ENCODE peak calls at places on chromosomes 13 and 19, in eight cellular contexts. One of them, this sample, is unnamed.

GRCh38 chr19:10006335-10006708 is 4.0 kb downstream of the COL5A3 start:
- DNase-seq in posterior cingulate gyrus: no peak
- DNase-seq in hepatic stellate cell: no peak
- DNase-seq in GM20000: no peak
- DNase-seq in SW480: no peak
- DNase-seq in C1 segment of cervical spinal cord: peak; percentile 32
- DNase-seq in left ventricle myocardium superior: peak; percentile 76
- DNase-seq in neural crest cell: no peak
- DNase-seq in this sample: no peak

GRCh38 chr19:4123615-4124568 is at the start of gene MAP2K2:
- DNase-seq in posterior cingulate gyrus: peak; percentile 96
- DNase-seq in hepatic stellate cell: peak; percentile 98
- DNase-seq in GM20000: peak; percentile 98
- DNase-seq in SW480: peak; percentile 83
- DNase-seq in C1 segment of cervical spinal cord: peak; percentile 87
- DNase-seq in left ventricle myocardium superior: peak; percentile 97
- DNase-seq in neural crest cell: peak; percentile 97
- DNase-seq in this sample: peak; percentile 96

GRCh38 chr13:70729369-70729768 is 621.1 kb upstream of the KLHL1 start:
- DNase-seq in posterior cingulate gyrus: no peak
- DNase-seq in hepatic stellate cell: no peak
- DNase-seq in GM20000: no peak
- DNase-seq in SW480: no peak
- DNase-seq in C1 segment of cervical spinal cord: no peak
- DNase-seq in left ventricle myocardium superior: no peak
- DNase-seq in neural crest cell: no peak
- DNase-seq in this sample: no peak

GRCh38 chr19:57934820-57935665 is at the start of gene ZNF418:
- DNase-seq in posterior cingulate gyrus: peak; percentile 73
- DNase-seq in hepatic stellate cell: peak; percentile 75
- DNase-seq in GM20000: peak; percentile 64
- DNase-seq in SW480: no peak
- DNase-seq in C1 segment of cervical spinal cord: peak; percentile 71
- DNase-seq in left ventricle myocardium superior: peak; percentile 58
- DNase-seq in neural crest cell: peak; percentile 53
- DNase-seq in this sample: peak; percentile 47

GRCh38 chr19:2848625-2849024 is 7.3 kb downstream of the ZNF555 start:
- DNase-seq in posterior cingulate gyrus: no peak
- DNase-seq in hepatic stellate cell: no peak
- DNase-seq in GM20000: no peak
- DNase-seq in SW480: no peak
- DNase-seq in C1 segment of cervical spinal cord: no peak
- DNase-seq in left ventricle myocardium superior: no peak
- DNase-seq in neural crest cell: no peak
- DNase-seq in this sample: no peak

GRCh38 chr19:42242071-42242511 is 311 bp downstream of the GSK3A start:
- DNase-seq in posterior cingulate gyrus: no peak
- DNase-seq in hepatic stellate cell: no peak
- DNase-seq in GM20000: no peak
- DNase-seq in SW480: no peak
- DNase-seq in C1 segment of cervical spinal cord: no peak
- DNase-seq in left ventricle myocardium superior: no peak
- DNase-seq in neural crest cell: no peak
- DNase-seq in this sample: no peak

GRCh38 chr19:14411161-14411560 is 8.0 kb downstream of the DDX39A start:
- DNase-seq in posterior cingulate gyrus: no peak
- DNase-seq in hepatic stellate cell: no peak
- DNase-seq in GM20000: no peak
- DNase-seq in SW480: no peak
- DNase-seq in C1 segment of cervical spinal cord: no peak
- DNase-seq in left ventricle myocardium superior: no peak
- DNase-seq in neural crest cell: no peak
- DNase-seq in this sample: no peak

GRCh38 chr13:24644051-24644450 is 36.2 kb upstream of the ATP12A start:
- DNase-seq in posterior cingulate gyrus: no peak
- DNase-seq in hepatic stellate cell: no peak
- DNase-seq in GM20000: no peak
- DNase-seq in SW480: no peak
- DNase-seq in C1 segment of cervical spinal cord: no peak
- DNase-seq in left ventricle myocardium superior: no peak
- DNase-seq in neural crest cell: no peak
- DNase-seq in this sample: no peak

GRCh38 chr19:48139053-48139452 is 28.4 kb upstream of the PLA2G4C start:
- DNase-seq in posterior cingulate gyrus: no peak
- DNase-seq in hepatic stellate cell: no peak
- DNase-seq in GM20000: no peak
- DNase-seq in SW480: no peak
- DNase-seq in C1 segment of cervical spinal cord: no peak
- DNase-seq in left ventricle myocardium superior: no peak
- DNase-seq in neural crest cell: no peak
- DNase-seq in this sample: no peak

GRCh38 chr13:67736646-67737420 is 506.7 kb upstream of the PCDH9 start:
- DNase-seq in posterior cingulate gyrus: no peak
- DNase-seq in hepatic stellate cell: no peak
- DNase-seq in GM20000: no peak
- DNase-seq in SW480: peak; percentile 22
- DNase-seq in C1 segment of cervical spinal cord: no peak
- DNase-seq in left ventricle myocardium superior: no peak
- DNase-seq in neural crest cell: peak; percentile 44
- DNase-seq in this sample: no peak

GRCh38 chr13:42418184-42418583 is 146.2 kb downstream of the AKAP11 start:
- DNase-seq in posterior cingulate gyrus: no peak
- DNase-seq in hepatic stellate cell: no peak
- DNase-seq in GM20000: no peak
- DNase-seq in SW480: no peak
- DNase-seq in C1 segment of cervical spinal cord: no peak
- DNase-seq in left ventricle myocardium superior: no peak
- DNase-seq in neural crest cell: no peak
- DNase-seq in this sample: no peak

GRCh38 chr13:111245781-111246384 is 74.6 kb upstream of the TEX29 start:
- DNase-seq in posterior cingulate gyrus: no peak
- DNase-seq in hepatic stellate cell: no peak
- DNase-seq in GM20000: no peak
- DNase-seq in SW480: no peak
- DNase-seq in C1 segment of cervical spinal cord: no peak
- DNase-seq in left ventricle myocardium superior: no peak
- DNase-seq in neural crest cell: no peak
- DNase-seq in this sample: no peak

GRCh38 chr19:19214892-19215291 is 3.1 kb downstream of the NCAN start:
- DNase-seq in posterior cingulate gyrus: no peak
- DNase-seq in hepatic stellate cell: peak; percentile 63
- DNase-seq in GM20000: no peak
- DNase-seq in SW480: no peak
- DNase-seq in C1 segment of cervical spinal cord: no peak
- DNase-seq in left ventricle myocardium superior: peak; percentile 58
- DNase-seq in neural crest cell: peak; percentile 88
- DNase-seq in this sample: no peak

GRCh38 chr13:97273341-97273831 is 51.3 kb downstream of the MBNL2 start:
- DNase-seq in posterior cingulate gyrus: no peak
- DNase-seq in hepatic stellate cell: no peak
- DNase-seq in GM20000: no peak
- DNase-seq in SW480: no peak
- DNase-seq in C1 segment of cervical spinal cord: no peak
- DNase-seq in left ventricle myocardium superior: no peak
- DNase-seq in neural crest cell: no peak
- DNase-seq in this sample: no peak

GRCh38 chr13:29849071-29849541 is 1.3 kb downstream of the UBL3 start:
- DNase-seq in posterior cingulate gyrus: no peak
- DNase-seq in hepatic stellate cell: no peak
- DNase-seq in GM20000: peak; percentile 28
- DNase-seq in SW480: peak; percentile 75
- DNase-seq in C1 segment of cervical spinal cord: peak; percentile 32
- DNase-seq in left ventricle myocardium superior: no peak
- DNase-seq in neural crest cell: no peak
- DNase-seq in this sample: no peak

GRCh38 chr19:41441321-41441945 is 1.5 kb upstream of the ERICH4 start:
- DNase-seq in posterior cingulate gyrus: no peak
- DNase-seq in hepatic stellate cell: no peak
- DNase-seq in GM20000: no peak
- DNase-seq in SW480: no peak
- DNase-seq in C1 segment of cervical spinal cord: no peak
- DNase-seq in left ventricle myocardium superior: no peak
- DNase-seq in neural crest cell: no peak
- DNase-seq in this sample: no peak

GRCh38 chr13:101053694-101054093 is 362.6 kb downstream of the NALCN start:
- DNase-seq in posterior cingulate gyrus: no peak
- DNase-seq in hepatic stellate cell: peak; percentile 26
- DNase-seq in GM20000: no peak
- DNase-seq in SW480: no peak
- DNase-seq in C1 segment of cervical spinal cord: no peak
- DNase-seq in left ventricle myocardium superior: no peak
- DNase-seq in neural crest cell: no peak
- DNase-seq in this sample: no peak

GRCh38 chr13:99258210-99258860 is at the start of gene GPR18:
- DNase-seq in posterior cingulate gyrus: no peak
- DNase-seq in hepatic stellate cell: no peak
- DNase-seq in GM20000: peak; percentile 56
- DNase-seq in SW480: no peak
- DNase-seq in C1 segment of cervical spinal cord: no peak
- DNase-seq in left ventricle myocardium superior: no peak
- DNase-seq in neural crest cell: no peak
- DNase-seq in this sample: no peak

GRCh38 chr19:7722231-7722651 is 9.7 kb downstream of the CLEC4G start:
- DNase-seq in posterior cingulate gyrus: no peak
- DNase-seq in hepatic stellate cell: no peak
- DNase-seq in GM20000: no peak
- DNase-seq in SW480: no peak
- DNase-seq in C1 segment of cervical spinal cord: no peak
- DNase-seq in left ventricle myocardium superior: no peak
- DNase-seq in neural crest cell: no peak
- DNase-seq in this sample: no peak

GRCh38 chr19:47112166-47112663 is 1.4 kb downstream of the ZC3H4 start:
- DNase-seq in posterior cingulate gyrus: peak; percentile 75
- DNase-seq in hepatic stellate cell: peak; percentile 69
- DNase-seq in GM20000: peak; percentile 83
- DNase-seq in SW480: peak; percentile 94
- DNase-seq in C1 segment of cervical spinal cord: peak; percentile 78
- DNase-seq in left ventricle myocardium superior: peak; percentile 92
- DNase-seq in neural crest cell: peak; percentile 71
- DNase-seq in this sample: peak; percentile 93

GRCh38 chr13:111204438-111205177 is 89.5 kb downstream of the ARHGEF7 start:
- DNase-seq in posterior cingulate gyrus: no peak
- DNase-seq in hepatic stellate cell: peak; percentile 62
- DNase-seq in GM20000: no peak
- DNase-seq in SW480: no peak
- DNase-seq in C1 segment of cervical spinal cord: no peak
- DNase-seq in left ventricle myocardium superior: peak; percentile 71
- DNase-seq in neural crest cell: no peak
- DNase-seq in this sample: peak; percentile 73